ENCODE peak calls at places on chromosomes 16 and 17, in five cellular contexts. F is Peyer's patch, A is GM20000, V is BJ, B is glutamatergic neuron. Q is an unnamed sample.

GRCh38 chr17:40517981-40518380 is 16.6 kb upstream of the TNS4 start:
- DNase-seq in F (peak; percentile 42), A (no peak), V (no peak), B (no peak), Q (no peak)

GRCh38 chr17:27756467-27757371 is 43.6 kb downstream of the NOS2 start:
- DNase-seq in B (peak; percentile 80), V (no peak), A (no peak), F (peak; percentile 79), Q (peak; percentile 40)

GRCh38 chr17:80625627-80626026 is 81.0 kb downstream of the RPTOR start:
- DNase-seq in F (no peak), A (no peak), V (no peak), B (no peak), Q (no peak)

GRCh38 chr17:61221597-61222471 is 177.8 kb upstream of the TBX2 start:
- DNase-seq in A (no peak), F (no peak), B (no peak), V (no peak), Q (no peak)

GRCh38 chr17:4899341-4900230 is at the start of gene C17orf107:
- DNase-seq in A (peak; percentile 95), F (peak; percentile 95), B (peak; percentile 86), V (no peak), Q (peak; percentile 97)

GRCh38 chr17:7767425-7768021 is 50.0 kb downstream of the DNAH2 start:
- DNase-seq in F (no peak), A (no peak), V (no peak), B (no peak), Q (no peak)

GRCh38 chr16:375927-376816 is 5.6 kb downstream of the PGAP6 start:
- DNase-seq in B (no peak), F (no peak), A (no peak), V (no peak), Q (no peak)

GRCh38 chr17:28563475-28563874 is 7.8 kb downstream of the PIGS start:
- DNase-seq in F (no peak), B (no peak), V (peak; percentile 28), A (no peak), Q (no peak)

GRCh38 chr16:31664683-31665482 is 137.2 kb downstream of the AHSP start:
- DNase-seq in B (no peak), V (no peak), A (no peak), F (no peak), Q (no peak)

GRCh38 chr16:27618140-27618539 is 68.2 kb downstream of the KATNIP start:
- DNase-seq in A (no peak), V (no peak), B (no peak), F (no peak), Q (no peak)

GRCh38 chr17:77875051-77875780 is 83.3 kb upstream of the TNRC6C start:
- DNase-seq in B (peak; percentile 3), F (no peak), A (no peak), V (peak; percentile 58), Q (no peak)

GRCh38 chr17:55067697-55068439 is 99.3 kb downstream of the STXBP4 start:
- DNase-seq in V (no peak), B (no peak), F (no peak), A (no peak), Q (no peak)

GRCh38 chr17:73952498-73953205 is 250.8 kb upstream of the RPL38 start:
- DNase-seq in B (peak; percentile 81), V (no peak), A (peak; percentile 63), F (peak; percentile 50), Q (peak; percentile 47)

GRCh38 chr17:41301204-41301790 is 1.4 kb downstream of the KRTAP29-1 start:
- DNase-seq in V (no peak), B (no peak), A (no peak), F (no peak), Q (no peak)

GRCh38 chr16:72705806-72706205 is 342.1 kb downstream of the ZFHX3 start:
- DNase-seq in A (no peak), F (no peak), B (peak; percentile 42), V (no peak), Q (no peak)

GRCh38 chr17:49216953-49217650 is 6.6 kb downstream of the ABI3 start:
- DNase-seq in A (peak; percentile 19), V (no peak), F (peak; percentile 67), B (no peak), Q (no peak)

GRCh38 chr16:23905027-23905426 is 69.2 kb downstream of the PRKCB start:
- DNase-seq in B (no peak), V (peak; percentile 96), F (no peak), A (no peak), Q (no peak)

GRCh38 chr16:11245988-11246387 is 10.0 kb downstream of the SOCS1 start:
- DNase-seq in F (no peak), A (no peak), V (no peak), B (no peak), Q (no peak)

GRCh38 chr16:27345201-27345600 is 31.4 kb downstream of the IL4R start:
- DNase-seq in A (no peak), V (no peak), B (no peak), F (no peak), Q (no peak)

GRCh38 chr17:2076461-2076984 is 21.6 kb downstream of the HIC1 start:
- DNase-seq in V (no peak), B (no peak), F (no peak), A (no peak), Q (no peak)

GRCh38 chr17:82110298-82110697 is 12.3 kb upstream of the FASN start:
- DNase-seq in V (no peak), B (no peak), F (no peak), A (no peak), Q (no peak)

GRCh38 chr16:1541293-1542165 is 8.1 kb downstream of the TMEM204 start:
- DNase-seq in A (peak; percentile 25), F (no peak), V (no peak), B (no peak), Q (no peak)

GRCh38 chr16:55469821-55470532 is 9.0 kb upstream of the MMP2 start:
- DNase-seq in B (no peak), V (no peak), A (no peak), F (no peak), Q (no peak)

GRCh38 chr17:32127156-32127897 is 15.0 kb upstream of the RHOT1 start:
- DNase-seq in A (peak; percentile 79), B (peak; percentile 72), V (no peak), F (peak; percentile 95), Q (peak; percentile 69)

GRCh38 chr16:88878967-88879787 is 12.7 kb upstream of the PABPN1L start:
- DNase-seq in V (no peak), F (no peak), B (no peak), A (no peak), Q (no peak)

GRCh38 chr17:3558603-3559269 is 1.1 kb upstream of the TRPV3 start:
- DNase-seq in B (peak; percentile 54), F (peak; percentile 93), A (peak; percentile 91), V (no peak), Q (no peak)

GRCh38 chr16:3577302-3577752 is at the start of gene NLRC3:
- DNase-seq in V (no peak), A (peak; percentile 67), F (peak; percentile 77), B (no peak), Q (peak; percentile 33)

GRCh38 chr17:10574324-10574723 is 24.9 kb upstream of the MYH2 start:
- DNase-seq in V (no peak), B (no peak), F (no peak), A (no peak), Q (no peak)

GRCh38 chr16:55622930-55623561 is 32.7 kb upstream of the SLC6A2 start:
- DNase-seq in A (no peak), V (no peak), F (no peak), B (peak; percentile 43), Q (no peak)

GRCh38 chr16:59633996-59634579 is 900.0 kb upstream of the GOT2 start:
- DNase-seq in F (no peak), B (no peak), V (peak; percentile 53), A (no peak), Q (no peak)

GRCh38 chr17:70109497-70109896 is 34.5 kb downstream of the KCNJ16 start:
- DNase-seq in V (no peak), F (no peak), B (no peak), A (no peak), Q (no peak)

GRCh38 chr17:37790153-37790552 is 45.3 kb upstream of the HNF1B start:
- DNase-seq in F (no peak), B (no peak), V (no peak), A (no peak), Q (no peak)

GRCh38 chr16:3188925-3189825 is 1.2 kb downstream of the OR1F1 start:
- DNase-seq in V (no peak), F (no peak), B (peak; percentile 65), A (peak; percentile 71), Q (no peak)

GRCh38 chr16:89193021-89193575 is 7.2 kb downstream of the SLC22A31 start:
- DNase-seq in A (peak; percentile 88), F (no peak), V (no peak), B (peak; percentile 39), Q (no peak)

GRCh38 chr17:76369804-76370203 is 14.6 kb upstream of the SPHK1 start:
- DNase-seq in B (peak; percentile 77), A (no peak), V (no peak), F (no peak), Q (no peak)

GRCh38 chr17:45405250-45406086 is 27.2 kb downstream of the ARHGAP27 start:
- DNase-seq in B (peak; percentile 78), A (peak; percentile 24), V (no peak), F (peak; percentile 95), Q (no peak)

GRCh38 chr16:82016268-82016667 is 5.0 kb upstream of the SDR42E1 start:
- DNase-seq in A (no peak), V (no peak), B (no peak), F (no peak), Q (no peak)
- TF ChIP-seq CTCF in A (no peak), V (peak; percentile 32), B (peak; percentile 64), F (no peak), Q (no peak)

GRCh38 chr17:79400989-79401703 is 209.7 kb downstream of the RBFOX3 start:
- DNase-seq in A (peak; percentile 88), V (no peak), B (peak; percentile 79), F (peak; percentile 84), Q (peak; percentile 70)
- TF ChIP-seq CTCF in A (peak; percentile 86), V (peak; percentile 98), B (peak; percentile 89), F (peak; percentile 43), Q (peak; percentile 88)

DNA sequence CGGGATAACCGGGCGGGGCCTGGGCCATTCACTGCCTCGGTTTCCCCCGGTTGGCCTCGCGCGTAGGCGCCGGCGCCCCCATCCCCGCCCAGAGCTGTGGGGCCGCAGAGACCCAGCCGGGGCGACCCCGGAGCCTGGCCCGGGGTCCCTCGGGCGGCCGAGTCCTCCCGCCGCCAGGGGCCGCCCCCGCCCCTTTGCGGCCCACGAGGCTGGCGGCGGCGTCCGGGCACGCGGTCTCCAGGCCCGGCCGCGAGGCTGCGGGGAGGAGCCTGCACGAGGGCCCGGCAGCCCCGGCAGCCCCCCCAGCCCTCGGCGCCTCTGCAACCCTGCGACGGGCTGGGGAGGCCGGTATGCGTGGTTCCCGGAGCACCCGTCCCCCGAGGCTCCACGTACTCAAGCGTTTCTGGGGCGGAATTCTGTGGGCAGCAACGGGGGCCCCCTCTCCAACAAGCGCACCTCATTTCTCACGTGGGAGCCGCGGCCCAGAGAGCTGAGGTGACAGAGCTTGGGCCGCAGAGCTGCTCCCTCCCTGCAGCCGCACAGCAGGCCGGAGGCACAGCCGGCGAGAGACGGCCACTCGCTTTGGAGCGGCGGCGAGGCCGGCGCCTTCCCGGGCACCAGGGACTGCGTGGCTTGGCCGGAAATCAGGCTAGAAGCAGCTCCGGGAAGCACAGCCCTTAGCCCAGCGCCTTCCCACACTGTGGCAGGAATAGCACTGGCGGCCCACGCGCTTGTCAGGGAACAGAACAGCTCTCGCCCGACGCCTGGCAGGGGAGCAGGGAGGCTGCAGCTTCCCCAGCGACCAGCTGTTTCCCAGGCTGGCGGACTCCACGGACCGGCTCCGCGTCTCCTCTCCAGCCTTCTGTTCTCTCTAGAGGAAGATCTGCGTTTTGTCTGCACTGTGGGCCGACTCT is 860 bp upstream of the LIMD2 start:
- DNase-seq in B (peak; percentile 74), F (peak; percentile 75), A (peak; percentile 85), V (no peak), Q (peak; percentile 69)
- TF ChIP-seq CTCF in B (no peak), F (no peak), A (peak; percentile 28), V (no peak), Q (no peak)

GRCh38 chr16:80015566-80015965 is 415.0 kb upstream of the MAF start:
- DNase-seq in B (no peak), V (no peak), A (no peak), F (no peak), Q (no peak)
- TF ChIP-seq CTCF in B (no peak), V (no peak), A (no peak), F (no peak), Q (no peak)

Q was measured in natural killer cell.